ENCODE peak calls at places on chromosomes 12 and 14, in four cellular contexts. K is suprapubic skin, R is cardiac fibroblast, I is IMR-90. P is an unnamed sample.

GRCh38 chr12:46858368-46858767 is 32.6 kb upstream of the SLC38A4 start:
- DNase-seq in K (no peak), R (no peak), I (no peak), P (no peak)

GRCh38 chr12:26374934-26375333 is 179.6 kb downstream of the SSPN start:
- DNase-seq in K (no peak), R (peak), I (peak), P (peak)

GRCh38 chr14:70648374-70648773 is 6.7 kb downstream of the TTC9 start:
- DNase-seq in K (no peak), R (no peak), I (no peak), P (no peak)

GRCh38 chr12:7729683-7730195 is 17.4 kb downstream of the CLEC4C start:
- DNase-seq in K (no peak), R (no peak), I (no peak), P (no peak)

GRCh38 chr12:104218935-104219334 is 3.4 kb downstream of the TXNRD1 start:
- DNase-seq in K (no peak), R (peak), I (peak), P (peak)

GRCh38 chr12:115820661-115821060 is 456.8 kb downstream of the MED13L start:
- DNase-seq in K (no peak), R (no peak), I (no peak), P (no peak)

GRCh38 chr14:106845286-106846087 is 1319.1 kb downstream of the TMEM121 start:
- DNase-seq in K (no peak), R (no peak), I (no peak), P (no peak)

GRCh38 chr12:47097276-47097896 is 17.6 kb upstream of the AMIGO2 start:
- DNase-seq in K (no peak), R (peak), I (peak), P (peak)

GRCh38 chr12:47039079-47039478 is 40.3 kb upstream of the PCED1B start:
- DNase-seq in K (no peak), R (no peak), I (no peak), P (no peak)

GRCh38 chr12:116135209-116135930 is 142.1 kb downstream of the MED13L start:
- DNase-seq in K (no peak), R (peak), I (peak), P (peak)

GRCh38 chr12:57147641-57147944 is 174 bp upstream of the LRP1-AS start:
- DNase-seq in K (no peak), R (peak), I (peak), P (peak)

GRCh38 chr12:121508533-121508932 is 72.3 kb downstream of the KDM2B start:
- DNase-seq in K (no peak), R (no peak), I (no peak), P (no peak)
- TF ChIP-seq CTCF in K (no peak), R (no peak), I (no peak), P (no peak)

GRCh38 chr12:88579572-88579940 is 715 bp downstream of the KITLG start:
- DNase-seq in K (no peak), R (no peak), I (no peak), P (no peak)
- H3K4me3 ChIP-seq in K (peak), R (peak), I (peak), P (peak)

DNA sequence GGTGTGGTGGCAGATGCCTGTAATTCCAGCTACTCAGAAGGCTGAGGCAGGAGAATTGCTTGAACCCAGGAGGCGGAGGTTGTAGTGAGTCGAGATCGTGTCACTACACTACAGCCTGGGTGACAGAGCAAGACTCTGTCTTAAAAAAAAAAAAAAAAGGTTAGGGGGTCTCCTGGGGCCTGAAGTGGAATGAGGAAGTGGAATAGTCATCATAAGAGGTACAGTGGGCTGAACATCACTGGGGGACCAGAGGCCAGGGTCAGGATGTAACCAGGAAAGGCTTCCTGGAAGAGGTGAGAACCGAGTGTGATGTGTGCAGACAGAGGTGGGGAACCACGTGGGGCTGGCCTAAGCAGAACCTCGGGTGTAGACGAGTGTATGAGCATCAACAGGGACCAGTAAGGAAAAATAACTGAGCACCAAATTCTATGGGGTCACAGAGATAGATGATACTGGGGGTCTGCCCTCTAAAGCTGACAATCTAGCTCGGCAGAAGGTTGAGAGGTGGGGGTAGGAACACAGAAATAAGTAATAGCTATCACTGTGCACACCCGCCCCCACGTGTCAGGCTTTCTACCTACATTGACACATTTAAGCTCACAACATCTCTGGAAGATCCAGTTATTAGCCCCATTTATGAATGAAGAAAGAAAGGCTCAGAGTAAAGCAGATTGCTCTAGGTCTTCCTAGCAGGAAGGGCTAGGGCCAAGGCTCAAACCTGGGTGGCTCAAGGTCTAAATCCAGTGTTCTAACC is 5.0 kb upstream of the COX6A1 start:
- DNase-seq in K (no peak), R (no peak), I (no peak), P (no peak)
- TF ChIP-seq CTCF in K (no peak), R (no peak), I (no peak), P (no peak)

GRCh38 chr12:15563683-15564082 is 225.5 kb downstream of the EPS8 start:
- DNase-seq in K (no peak), R (peak), I (peak), P (peak)
- H3K4me3 ChIP-seq in K (peak), R (no peak), I (no peak), P (peak)